ENCODE peak calls at places on chromosomes 5 and 9, in ten cellular contexts. One of them, this sample, is unnamed.

GRCh38 chr5:32251864-32252458 is 60.8 kb downstream of the MTMR12 start:
- DNase-seq in ovary: no peak
- DNase-seq in heart left ventricle: no peak
- DNase-seq in transverse colon: no peak
- DNase-seq in stomach: no peak
- DNase-seq in GM12892: no peak
- DNase-seq in spleen: no peak
- DNase-seq in A549: no peak
- DNase-seq in thyroid gland: no peak
- DNase-seq in sigmoid colon: no peak
- DNase-seq in this sample: no peak

GRCh38 chr5:16666861-16667481 is 50.2 kb upstream of the RETREG1 start:
- DNase-seq in heart left ventricle: peak; percentile 71
- DNase-seq in ovary: no peak
- DNase-seq in sigmoid colon: no peak
- DNase-seq in GM12892: no peak
- DNase-seq in stomach: peak; percentile 54
- DNase-seq in spleen: no peak
- DNase-seq in transverse colon: peak; percentile 63
- DNase-seq in A549: no peak
- DNase-seq in thyroid gland: no peak
- DNase-seq in this sample: no peak

GRCh38 chr9:16883586-16883985 is 13.1 kb upstream of the BNC2 start:
- DNase-seq in A549: no peak
- DNase-seq in ovary: no peak
- DNase-seq in GM12892: no peak
- DNase-seq in transverse colon: no peak
- DNase-seq in heart left ventricle: no peak
- DNase-seq in thyroid gland: no peak
- DNase-seq in stomach: no peak
- DNase-seq in sigmoid colon: no peak
- DNase-seq in spleen: no peak
- DNase-seq in this sample: no peak

GRCh38 chr5:113425909-113426308 is 8.9 kb downstream of the TSSK1B start:
- DNase-seq in thyroid gland: no peak
- DNase-seq in ovary: no peak
- DNase-seq in A549: no peak
- DNase-seq in heart left ventricle: no peak
- DNase-seq in sigmoid colon: no peak
- DNase-seq in spleen: no peak
- DNase-seq in GM12892: no peak
- DNase-seq in transverse colon: no peak
- DNase-seq in stomach: no peak
- DNase-seq in this sample: no peak

GRCh38 chr9:121298689-121299112 is 30.7 kb downstream of the GSN start:
- DNase-seq in thyroid gland: no peak
- DNase-seq in sigmoid colon: peak; percentile 90
- DNase-seq in transverse colon: no peak
- DNase-seq in A549: no peak
- DNase-seq in stomach: no peak
- DNase-seq in ovary: no peak
- DNase-seq in heart left ventricle: no peak
- DNase-seq in GM12892: no peak
- DNase-seq in spleen: no peak
- DNase-seq in this sample: no peak

GRCh38 chr9:2281031-2281802 is 266.1 kb downstream of the SMARCA2 start:
- DNase-seq in transverse colon: no peak
- DNase-seq in sigmoid colon: no peak
- DNase-seq in thyroid gland: no peak
- DNase-seq in A549: no peak
- DNase-seq in heart left ventricle: no peak
- DNase-seq in stomach: no peak
- DNase-seq in ovary: no peak
- DNase-seq in GM12892: no peak
- DNase-seq in spleen: no peak
- DNase-seq in this sample: peak; percentile 13

GRCh38 chr5:169548315-169548714 is 35.3 kb upstream of the SPDL1 start:
- DNase-seq in spleen: no peak
- DNase-seq in stomach: no peak
- DNase-seq in thyroid gland: no peak
- DNase-seq in A549: peak; percentile 68
- DNase-seq in ovary: no peak
- DNase-seq in GM12892: no peak
- DNase-seq in heart left ventricle: no peak
- DNase-seq in sigmoid colon: no peak
- DNase-seq in transverse colon: no peak
- DNase-seq in this sample: peak; percentile 22

GRCh38 chr5:141758316-141758965 is 76.4 kb upstream of the ARAP3 start:
- DNase-seq in thyroid gland: peak; percentile 20
- DNase-seq in ovary: no peak
- DNase-seq in transverse colon: no peak
- DNase-seq in stomach: no peak
- DNase-seq in A549: no peak
- DNase-seq in heart left ventricle: peak; percentile 49
- DNase-seq in GM12892: no peak
- DNase-seq in spleen: no peak
- DNase-seq in sigmoid colon: no peak
- DNase-seq in this sample: no peak

DNA sequence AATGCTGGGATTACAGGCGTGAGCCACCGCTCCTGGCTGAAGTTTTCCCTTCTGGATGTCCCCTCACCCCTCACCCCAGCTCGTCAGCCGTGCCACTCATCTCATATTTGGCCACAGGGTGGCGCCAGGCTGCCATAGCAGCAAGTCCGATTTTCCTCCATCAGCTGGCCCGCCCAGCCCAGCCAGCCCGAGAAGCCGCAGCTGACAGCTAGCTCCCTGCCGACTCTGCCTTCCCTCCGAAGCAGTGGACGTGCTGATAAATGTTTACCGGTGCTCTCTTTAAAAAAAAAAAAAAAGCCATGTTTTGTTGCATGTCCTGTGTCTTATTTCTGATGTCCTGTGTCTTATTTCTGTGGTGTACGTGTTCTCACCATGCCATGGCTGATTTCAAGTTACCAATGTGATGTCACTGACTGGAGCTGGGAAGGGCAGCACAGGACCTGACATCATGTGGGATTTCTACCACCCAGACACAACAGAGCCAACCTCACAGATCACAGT is 58.3 kb downstream of the PFDN1 start:
- DNase-seq in sigmoid colon: peak; percentile 96
- DNase-seq in spleen: peak; percentile 95
- DNase-seq in heart left ventricle: peak; percentile 95
- DNase-seq in GM12892: peak; percentile 64
- DNase-seq in thyroid gland: peak; percentile 90
- DNase-seq in stomach: peak; percentile 94
- DNase-seq in ovary: peak; percentile 92
- DNase-seq in A549: peak; percentile 87
- DNase-seq in transverse colon: peak; percentile 93
- DNase-seq in this sample: peak; percentile 50
- TF ChIP-seq POLR2A in sigmoid colon: no peak
- TF ChIP-seq POLR2A in spleen: no peak
- TF ChIP-seq POLR2A in heart left ventricle: peak; percentile 21
- TF ChIP-seq POLR2A in GM12892: no peak
- TF ChIP-seq POLR2A in thyroid gland: no peak
- TF ChIP-seq POLR2A in stomach: no peak
- TF ChIP-seq POLR2A in ovary: no peak
- TF ChIP-seq POLR2A in A549: no peak
- TF ChIP-seq POLR2A in transverse colon: no peak
- TF ChIP-seq POLR2A in this sample: no peak

GRCh38 chr9:111661150-111661801 is at the start of gene GNG10:
- DNase-seq in thyroid gland: peak; percentile 52
- DNase-seq in stomach: peak; percentile 62
- DNase-seq in A549: peak; percentile 54
- DNase-seq in GM12892: peak; percentile 87
- DNase-seq in sigmoid colon: peak; percentile 74
- DNase-seq in spleen: peak; percentile 95
- DNase-seq in transverse colon: peak; percentile 65
- DNase-seq in heart left ventricle: peak; percentile 87
- DNase-seq in ovary: peak; percentile 73
- DNase-seq in this sample: peak; percentile 69
- TF ChIP-seq POLR2A in thyroid gland: peak; percentile 70
- TF ChIP-seq POLR2A in stomach: no peak
- TF ChIP-seq POLR2A in A549: peak; percentile 61
- TF ChIP-seq POLR2A in GM12892: peak; percentile 53
- TF ChIP-seq POLR2A in sigmoid colon: no peak
- TF ChIP-seq POLR2A in spleen: no peak
- TF ChIP-seq POLR2A in transverse colon: no peak
- TF ChIP-seq POLR2A in heart left ventricle: peak; percentile 31
- TF ChIP-seq POLR2A in ovary: no peak
- TF ChIP-seq POLR2A in this sample: peak; percentile 46

DNA sequence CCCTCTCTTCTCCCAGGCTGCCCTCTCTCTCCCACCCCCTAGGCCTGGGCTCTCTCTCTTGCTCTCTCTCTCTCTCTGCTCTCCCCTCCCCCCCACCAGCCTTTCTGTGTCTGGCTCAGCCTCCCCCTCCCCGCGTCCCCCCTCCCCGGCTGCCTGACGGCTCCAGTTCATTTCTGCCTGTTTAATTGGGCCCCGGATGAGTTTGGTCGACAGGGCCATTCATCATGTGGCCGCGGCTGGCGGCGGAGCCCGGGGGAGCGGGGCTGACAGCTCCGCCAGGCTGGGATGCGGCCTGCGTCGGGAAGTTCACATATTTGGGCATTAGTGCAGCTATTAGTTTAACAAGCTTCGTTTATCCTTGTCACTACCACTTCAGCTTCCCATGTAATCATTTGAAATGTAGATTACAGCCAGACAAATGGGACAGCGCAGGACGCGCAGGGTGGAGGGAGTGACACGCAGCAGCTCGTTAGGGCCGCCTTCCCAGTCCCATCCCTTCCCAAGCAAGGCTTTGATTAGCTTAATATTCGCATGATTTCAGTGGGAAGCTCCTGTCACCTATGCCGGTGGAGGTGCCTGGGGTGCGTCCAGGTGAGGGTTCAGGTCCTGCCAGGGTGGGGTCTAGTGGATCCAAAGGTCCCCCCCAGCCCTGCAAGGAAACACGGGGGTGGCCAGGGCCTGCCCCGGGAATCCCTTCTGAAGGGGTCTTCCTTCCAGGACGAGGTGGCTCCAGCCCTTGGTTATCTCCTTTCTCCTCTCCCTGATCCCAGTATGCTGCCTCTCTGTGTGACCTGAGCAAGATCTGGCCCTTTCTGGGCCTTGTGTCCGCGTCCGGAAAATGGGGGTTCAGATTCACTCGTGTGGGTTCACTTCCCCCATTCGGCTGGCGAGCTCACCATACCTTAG is 214.8 kb downstream of the PAX5 start:
- DNase-seq in sigmoid colon: peak; percentile 52
- DNase-seq in spleen: peak; percentile 65
- DNase-seq in transverse colon: no peak
- DNase-seq in stomach: no peak
- DNase-seq in ovary: peak; percentile 50
- DNase-seq in thyroid gland: no peak
- DNase-seq in A549: no peak
- DNase-seq in GM12892: no peak
- DNase-seq in heart left ventricle: no peak
- DNase-seq in this sample: no peak
- TF ChIP-seq POLR2A in sigmoid colon: no peak
- TF ChIP-seq POLR2A in spleen: no peak
- TF ChIP-seq POLR2A in transverse colon: no peak
- TF ChIP-seq POLR2A in stomach: no peak
- TF ChIP-seq POLR2A in ovary: no peak
- TF ChIP-seq POLR2A in thyroid gland: no peak
- TF ChIP-seq POLR2A in A549: no peak
- TF ChIP-seq POLR2A in GM12892: no peak
- TF ChIP-seq POLR2A in heart left ventricle: no peak
- TF ChIP-seq POLR2A in this sample: no peak

GRCh38 chr9:136840877-136841645 is 1.2 kb upstream of the AJM1 start:
- DNase-seq in thyroid gland: peak; percentile 88
- DNase-seq in stomach: peak; percentile 86
- DNase-seq in A549: peak; percentile 75
- DNase-seq in sigmoid colon: no peak
- DNase-seq in spleen: no peak
- DNase-seq in ovary: no peak
- DNase-seq in transverse colon: peak; percentile 81
- DNase-seq in heart left ventricle: no peak
- DNase-seq in GM12892: no peak
- DNase-seq in this sample: peak; percentile 93
- TF ChIP-seq POLR2A in thyroid gland: no peak
- TF ChIP-seq POLR2A in stomach: no peak
- TF ChIP-seq POLR2A in A549: no peak
- TF ChIP-seq POLR2A in sigmoid colon: no peak
- TF ChIP-seq POLR2A in spleen: no peak
- TF ChIP-seq POLR2A in ovary: no peak
- TF ChIP-seq POLR2A in transverse colon: peak; percentile 49
- TF ChIP-seq POLR2A in heart left ventricle: no peak
- TF ChIP-seq POLR2A in GM12892: no peak
- TF ChIP-seq POLR2A in this sample: peak; percentile 21

GRCh38 chr5:149144637-149145036 is 3.3 kb downstream of the ABLIM3 start:
- DNase-seq in stomach: no peak
- DNase-seq in transverse colon: no peak
- DNase-seq in ovary: no peak
- DNase-seq in spleen: no peak
- DNase-seq in sigmoid colon: no peak
- DNase-seq in GM12892: no peak
- DNase-seq in heart left ventricle: no peak
- DNase-seq in thyroid gland: no peak
- DNase-seq in A549: no peak
- DNase-seq in this sample: no peak
- TF ChIP-seq POLR2A in stomach: no peak
- TF ChIP-seq POLR2A in transverse colon: no peak
- TF ChIP-seq POLR2A in ovary: no peak
- TF ChIP-seq POLR2A in spleen: no peak
- TF ChIP-seq POLR2A in sigmoid colon: no peak
- TF ChIP-seq POLR2A in GM12892: no peak
- TF ChIP-seq POLR2A in heart left ventricle: no peak
- TF ChIP-seq POLR2A in thyroid gland: no peak
- TF ChIP-seq POLR2A in A549: no peak
- TF ChIP-seq POLR2A in this sample: no peak